ENCODE peak calls at places on chromosomes 7 and 10, in five cellular contexts. Y is uterus, F is adrenal gland, U is prostate gland, J is transverse colon. V is an unnamed sample.

GRCh38 chr7:55260171-55260570 is 105.0 kb upstream of the LANCL2 start:
- DNase-seq in Y (no peak), F (no peak), U (no peak), J (no peak), V (no peak)

GRCh38 chr7:130890176-130891020 is 156.4 kb upstream of the KLF14 start:
- DNase-seq in Y (no peak), F (no peak), U (no peak), J (no peak), V (no peak)

GRCh38 chr10:88979153-88979562 is 11.4 kb upstream of the FAS start:
- DNase-seq in Y (peak; percentile 74), F (peak; percentile 80), U (peak; percentile 28), J (no peak), V (no peak)

GRCh38 chr10:76085002-76085401 is 653.6 kb downstream of the LRMDA start:
- DNase-seq in Y (no peak), F (no peak), U (no peak), J (no peak), V (no peak)

GRCh38 chr7:121202834-121203233 is 126.0 kb upstream of the WNT16 start:
- DNase-seq in Y (no peak), F (no peak), U (no peak), J (no peak), V (no peak)

GRCh38 chr7:65832281-65832680 is 40.6 kb upstream of the VKORC1L1 start:
- DNase-seq in Y (no peak), F (no peak), U (no peak), J (peak; percentile 12), V (no peak)

GRCh38 chr10:47115322-47115721 is 184.7 kb upstream of the GDF10 start:
- DNase-seq in Y (no peak), F (peak; percentile 41), U (no peak), J (no peak), V (no peak)

GRCh38 chr7:44219371-44220045 is 18.7 kb downstream of the YKT6 start:
- DNase-seq in Y (no peak), F (no peak), U (no peak), J (no peak), V (peak; percentile 69)

GRCh38 chr7:8232999-8233847 is 28.7 kb downstream of the ICA1 start:
- DNase-seq in Y (no peak), F (no peak), U (no peak), J (no peak), V (no peak)

GRCh38 chr7:52273685-52274610 is 761.5 kb upstream of the POM121L12 start:
- DNase-seq in Y (no peak), F (no peak), U (no peak), J (no peak), V (no peak)

GRCh38 chr10:80477813-80478212 is 23.7 kb downstream of the TSPAN14 start:
- DNase-seq in Y (no peak), F (peak; percentile 39), U (no peak), J (no peak), V (no peak)

GRCh38 chr7:47571355-47572100 is 10.4 kb downstream of the TNS3 start:
- DNase-seq in Y (peak; percentile 71), F (peak; percentile 98), U (no peak), J (peak; percentile 62), V (peak; percentile 92)
- H3K4me1 ChIP-seq in Y (peaks cover 24% of the 10 kb centered on the region), F (peaks cover 91% of the 10 kb centered on the region), U (peaks cover 5% of the 10 kb centered on the region), J (peaks cover 65% of the 10 kb centered on the region), V (peaks cover 89% of the 10 kb centered on the region)

GRCh38 chr7:151058766-151059361 is 525 bp upstream of the SLC4A2 start:
- DNase-seq in Y (no peak), F (no peak), U (no peak), J (no peak), V (peak; percentile 88)
- TF ChIP-seq POLR2A in Y (no peak), F (no peak), U (no peak), J (no peak), V (no peak)

DNA sequence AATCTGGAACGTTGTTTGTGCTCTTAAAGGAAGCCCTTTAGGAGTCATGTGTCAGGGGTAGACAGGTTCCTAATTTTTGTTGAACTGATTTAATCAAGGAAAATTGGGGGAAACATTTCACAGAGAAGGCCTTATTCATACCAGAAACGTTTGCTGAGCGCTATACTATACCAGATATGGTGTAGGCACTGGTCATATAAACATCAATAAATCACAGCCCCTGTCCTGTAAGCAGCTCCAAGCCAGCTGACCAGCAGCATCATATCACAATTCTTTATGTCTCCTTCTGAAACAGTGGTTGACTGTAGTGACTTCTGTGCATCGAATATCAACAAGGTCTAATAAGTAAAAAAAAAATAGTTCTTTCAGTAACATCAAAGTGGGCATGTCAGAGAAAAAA is 1.1 kb downstream of the TMEM178B start:
- DNase-seq in Y (no peak), F (no peak), U (no peak), J (no peak), V (no peak)
- H3K4me3 ChIP-seq in Y (no peak overlapping the region), F (peak overlapping the region; percentile 60), U (peak overlapping the region; percentile 41), J (peak overlapping the region; percentile 49), V (no peak overlapping the region)

GRCh38 chr7:135970045-135970444 is 7.1 kb downstream of the MTPN start:
- DNase-seq in Y (no peak), F (no peak), U (no peak), J (no peak), V (no peak)
- H3K4me1 ChIP-seq in Y (no peaks in the 10 kb centered on the region), F (peaks cover 46% of the 10 kb centered on the region), U (no peaks in the 10 kb centered on the region), J (peaks cover 4% of the 10 kb centered on the region), V (peaks cover 82% of the 10 kb centered on the region)

GRCh38 chr10:32346551-32347362 is at the start of gene EPC1:
- DNase-seq in Y (peak; percentile 84), F (peak; percentile 89), U (peak; percentile 82), J (peak; percentile 91), V (peak; percentile 98)
- TF ChIP-seq POLR2A in Y (peak; percentile 89), F (peak; percentile 95), U (peak; percentile 88), J (peak; percentile 97), V (peak; percentile 95)

GRCh38 chr10:73225518-73225917 is 21.5 kb downstream of the DNAJC9 start:
- DNase-seq in Y (no peak), F (no peak), U (no peak), J (no peak), V (no peak)

GRCh38 chr10:73217628-73218027 is 29.4 kb downstream of the DNAJC9 start:
- DNase-seq in Y (no peak), F (no peak), U (no peak), J (no peak), V (no peak)

GRCh38 chr10:73219384-73219783 is 27.7 kb downstream of the DNAJC9 start:
- DNase-seq in Y (no peak), F (no peak), U (no peak), J (no peak), V (no peak)

GRCh38 chr10:73218466-73219191 is 28.4 kb downstream of the DNAJC9 start:
- DNase-seq in Y (no peak), F (no peak), U (no peak), J (no peak), V (no peak)

DNA sequence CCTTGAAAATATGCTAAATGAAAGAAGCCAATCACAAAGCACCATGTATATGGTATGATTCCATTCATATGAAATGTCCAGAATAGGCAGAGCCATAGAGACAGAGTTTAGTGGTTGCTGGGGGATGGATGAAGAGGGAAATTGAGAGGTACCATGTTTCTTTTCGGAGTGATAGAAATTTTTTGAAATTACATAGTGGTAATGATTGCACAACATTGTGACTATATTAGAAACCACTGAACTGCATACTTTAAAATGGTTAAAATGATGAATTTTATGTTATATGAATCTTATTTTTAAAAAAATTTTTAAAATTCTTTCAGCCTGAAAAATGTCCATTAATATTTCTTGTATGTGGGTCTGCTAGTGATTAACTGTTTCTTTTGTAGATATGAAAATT is 26.1 kb downstream of the DNAJC9 start:
- DNase-seq in Y (no peak), F (no peak), U (no peak), J (no peak), V (no peak)
- H3K4me3 ChIP-seq in Y (no peak overlapping the region), F (no peak overlapping the region), U (no peak overlapping the region), J (no peak overlapping the region), V (no peak overlapping the region)

DNA sequence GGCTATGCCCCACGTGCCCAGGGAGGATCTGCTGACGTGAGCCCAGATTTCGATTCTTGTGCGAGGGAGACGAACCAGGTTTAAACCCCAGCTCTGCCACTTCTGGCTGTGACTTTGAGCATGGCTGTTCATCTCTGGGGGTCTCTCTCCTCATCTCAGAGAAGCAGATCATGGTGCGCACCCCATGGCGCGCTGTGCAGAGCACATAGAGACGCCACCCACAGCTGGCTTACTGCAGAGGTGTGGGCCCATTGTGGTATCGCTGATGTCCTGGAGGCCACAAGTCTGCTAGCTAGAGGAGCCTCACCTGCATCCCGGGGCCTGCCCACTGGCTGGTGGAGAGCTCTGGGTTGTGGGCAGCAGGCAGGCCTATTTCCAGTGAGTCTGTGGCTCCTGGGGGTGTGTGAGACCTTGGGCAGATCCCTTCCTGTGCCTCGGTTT is 140.5 kb downstream of the LHPP start:
- DNase-seq in Y (no peak), F (no peak), U (no peak), J (no peak), V (peak; percentile 77)
- H3K4me1 ChIP-seq in Y (no peaks in the 10 kb centered on the region), F (peaks cover 13% of the 10 kb centered on the region), U (no peaks in the 10 kb centered on the region), J (peaks cover under 1% of the 10 kb centered on the region), V (peaks cover 3% of the 10 kb centered on the region)

GRCh38 chr10:113385021-113385975 is 167.6 kb upstream of the HABP2 start:
- DNase-seq in Y (peak; percentile 88), F (peak; percentile 94), U (peak; percentile 86), J (peak; percentile 79), V (peak; percentile 86)
- TF ChIP-seq POLR2A in Y (no peak), F (no peak), U (no peak), J (no peak), V (no peak)

GRCh38 chr10:133456041-133456951 is 2.6 kb downstream of the SCART1 start:
- DNase-seq in Y (no peak), F (peak; percentile 34), U (no peak), J (no peak), V (no peak)
- H3K4me3 ChIP-seq in Y (no peak overlapping the region), F (no peak overlapping the region), U (no peak overlapping the region), J (no peak overlapping the region), V (no peak overlapping the region)

DNA sequence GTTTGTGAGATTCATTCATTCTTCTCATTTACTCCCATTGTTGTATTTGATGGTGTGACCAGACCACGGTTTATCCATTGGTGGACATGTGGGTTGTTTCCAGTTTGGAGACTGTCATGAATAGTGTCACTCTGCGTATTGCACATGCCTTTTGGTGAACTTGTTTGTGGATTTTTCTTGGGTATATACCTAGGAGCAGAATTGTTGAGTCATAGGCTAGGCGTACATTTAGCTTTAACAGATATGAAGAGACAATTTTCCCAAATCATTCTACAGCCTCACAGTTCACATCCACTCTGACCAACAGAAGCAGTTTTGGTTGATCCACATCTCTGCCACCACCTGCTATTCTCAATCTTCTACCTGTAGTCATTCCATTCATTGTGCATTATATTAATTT is 66.0 kb upstream of the FAM20C start:
- DNase-seq in Y (no peak), F (no peak), U (no peak), J (no peak), V (no peak)
- H3K4me1 ChIP-seq in Y (no peaks in the 10 kb centered on the region), F (peaks cover 16% of the 10 kb centered on the region), U (no peaks in the 10 kb centered on the region), J (peaks cover 3% of the 10 kb centered on the region), V (no peaks in the 10 kb centered on the region)